ENCODE peak calls at places on chromosomes 1 and 21, in eight cellular contexts. B, N, U, C, E, T, H and S are unnamed samples.

GRCh38 chr1:212158912-212159796 is 123.6 kb downstream of the DTL start:
- DNase-seq in B (peak), N (no peak), U (no peak), C (no peak), E (no peak), T (no peak), H (peak), S (no peak)

GRCh38 chr1:66048011-66048410 is 255.3 kb downstream of the PDE4B start:
- DNase-seq in B (no peak), N (no peak), U (peak), C (no peak), E (peak), T (no peak), H (no peak), S (no peak)

GRCh38 chr1:11999236-11999635 is 19.0 kb downstream of the MFN2 start:
- DNase-seq in B (no peak), N (no peak), U (no peak), C (no peak), E (no peak), T (no peak), H (no peak), S (no peak)

GRCh38 chr1:115158181-115158580 is 68.9 kb upstream of the TSPAN2 start:
- DNase-seq in B (no peak), N (no peak), U (peak), C (no peak), E (no peak), T (no peak), H (no peak), S (no peak)

GRCh38 chr1:63559357-63559756 is 33.9 kb upstream of the PGM1 start:
- DNase-seq in B (no peak), N (no peak), U (no peak), C (no peak), E (no peak), T (no peak), H (no peak), S (no peak)

GRCh38 chr1:234437423-234438171 is 41.4 kb downstream of the TARBP1 start:
- DNase-seq in B (no peak), N (no peak), U (peak), C (no peak), E (no peak), T (no peak), H (no peak), S (peak)

GRCh38 chr1:165226326-165226725 is 130.2 kb downstream of the LMX1A start:
- DNase-seq in B (no peak), N (no peak), U (no peak), C (no peak), E (no peak), T (no peak), H (no peak), S (no peak)

GRCh38 chr1:182629674-182630073 is 25.5 kb upstream of the RGS16 start:
- DNase-seq in B (peak), N (no peak), U (no peak), C (no peak), E (no peak), T (no peak), H (no peak), S (no peak)

GRCh38 chr21:39567180-39567972 is 45.4 kb upstream of the B3GALT5 start:
- DNase-seq in B (no peak), N (no peak), U (no peak), C (no peak), E (no peak), T (no peak), H (no peak), S (no peak)

GRCh38 chr1:32192220-32192948 is 8.0 kb upstream of the CCDC28B start:
- DNase-seq in B (no peak), N (no peak), U (no peak), C (no peak), E (no peak), T (no peak), H (no peak), S (no peak)

GRCh38 chr1:40384887-40385286 is 11.4 kb downstream of the SMAP2 start:
- DNase-seq in B (no peak), N (no peak), U (no peak), C (no peak), E (no peak), T (no peak), H (no peak), S (no peak)

GRCh38 chr1:181190362-181191035 is 102.0 kb downstream of the IER5 start:
- DNase-seq in B (no peak), N (no peak), U (no peak), C (no peak), E (no peak), T (no peak), H (no peak), S (no peak)
- TF ChIP-seq CTCF in B (no peak), N (no peak), U (no peak), C (no peak), E (no peak), T (no peak), H (no peak), S (no peak)

GRCh38 chr1:230145953-230146476 is 79.0 kb downstream of the GALNT2 start:
- DNase-seq in B (no peak), N (no peak), U (no peak), C (no peak), E (no peak), T (no peak), H (no peak), S (no peak)
- H3K4me3 ChIP-seq in B (no peak), N (no peak), U (no peak), C (no peak), E (no peak), T (no peak), H (no peak), S (no peak)

DNA sequence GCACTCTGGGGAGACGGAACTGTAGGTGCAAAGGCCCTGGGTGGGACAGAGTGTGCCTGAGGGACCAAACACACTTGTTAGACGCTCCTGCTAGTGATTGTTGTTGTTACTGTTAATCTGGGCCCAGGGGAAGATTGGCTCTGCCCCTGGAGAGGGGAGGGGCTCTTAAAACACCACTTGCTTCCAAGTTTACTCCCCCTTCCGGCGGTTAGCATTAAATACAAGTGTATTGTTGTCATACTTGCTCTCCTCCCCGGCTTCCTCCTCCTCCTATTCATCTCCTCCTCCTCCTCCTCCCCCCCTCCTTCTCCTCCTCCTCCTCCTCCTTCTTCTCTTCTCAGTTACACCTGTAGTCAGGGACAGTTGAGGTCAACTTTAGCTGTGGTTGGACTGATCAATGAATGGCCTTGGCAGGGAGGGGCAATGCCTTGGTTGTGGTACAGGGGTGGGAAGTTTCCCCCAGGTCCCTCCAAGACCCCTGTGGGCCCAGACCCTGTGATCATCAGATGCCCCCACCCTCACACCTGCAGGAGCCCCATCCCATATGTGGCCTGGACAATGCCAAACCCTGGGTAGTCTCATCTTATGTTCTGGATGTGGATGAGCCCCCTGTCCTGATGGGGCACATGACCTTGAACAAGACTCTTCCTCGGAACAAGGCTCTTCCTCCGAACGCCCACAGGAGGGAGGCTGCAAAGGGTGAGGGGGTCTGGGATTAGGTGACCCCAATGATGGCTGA is 217.3 kb downstream of the PTPRU start:
- DNase-seq in B (no peak), N (no peak), U (peak), C (no peak), E (peak), T (peak), H (no peak), S (peak)
- TF ChIP-seq CTCF in B (no peak), N (peak), U (peak), C (no peak), E (no peak), T (peak), H (no peak), S (peak)

GRCh38 chr1:84145051-84145450 is 980 bp downstream of the PRKACB start:
- DNase-seq in B (peak), N (no peak), U (no peak), C (no peak), E (no peak), T (no peak), H (no peak), S (no peak)

GRCh38 chr1:84146375-84147032 is 2.4 kb downstream of the PRKACB start:
- DNase-seq in B (no peak), N (no peak), U (peak), C (no peak), E (peak), T (no peak), H (no peak), S (no peak)

GRCh38 chr1:84143796-84144565 is at the start of gene PRKACB:
- DNase-seq in B (no peak), N (no peak), U (peak), C (no peak), E (no peak), T (peak), H (no peak), S (no peak)

GRCh38 chr1:84152649-84153056 is 8.6 kb downstream of the PRKACB start:
- DNase-seq in B (no peak), N (no peak), U (no peak), C (no peak), E (no peak), T (no peak), H (no peak), S (no peak)

GRCh38 chr1:84148758-84149157 is 4.7 kb downstream of the PRKACB start:
- DNase-seq in B (no peak), N (no peak), U (no peak), C (no peak), E (no peak), T (no peak), H (no peak), S (no peak)
- H3K4me3 ChIP-seq in B (no peak), N (no peak), U (no peak), C (no peak), E (no peak), T (no peak), H (no peak), S (no peak)

GRCh38 chr21:46326110-46326703 is 2.3 kb downstream of the PCNT start:
- DNase-seq in B (no peak), N (no peak), U (no peak), C (no peak), E (no peak), T (no peak), H (no peak), S (no peak)

GRCh38 chr21:46323227-46323709 is 402 bp downstream of the C21orf58 start:
- DNase-seq in B (no peak), N (no peak), U (no peak), C (no peak), E (no peak), T (no peak), H (no peak), S (no peak)

GRCh38 chr21:46324390-46325072 is 575 bp downstream of the PCNT start:
- DNase-seq in B (peak), N (no peak), U (peak), C (peak), E (peak), T (peak), H (peak), S (peak)

GRCh38 chr21:46323710-46324389 is at the start of the genes C21orf58 and PCNT:
- DNase-seq in B (peak), N (peak), U (peak), C (peak), E (peak), T (peak), H (peak), S (peak)

DNA sequence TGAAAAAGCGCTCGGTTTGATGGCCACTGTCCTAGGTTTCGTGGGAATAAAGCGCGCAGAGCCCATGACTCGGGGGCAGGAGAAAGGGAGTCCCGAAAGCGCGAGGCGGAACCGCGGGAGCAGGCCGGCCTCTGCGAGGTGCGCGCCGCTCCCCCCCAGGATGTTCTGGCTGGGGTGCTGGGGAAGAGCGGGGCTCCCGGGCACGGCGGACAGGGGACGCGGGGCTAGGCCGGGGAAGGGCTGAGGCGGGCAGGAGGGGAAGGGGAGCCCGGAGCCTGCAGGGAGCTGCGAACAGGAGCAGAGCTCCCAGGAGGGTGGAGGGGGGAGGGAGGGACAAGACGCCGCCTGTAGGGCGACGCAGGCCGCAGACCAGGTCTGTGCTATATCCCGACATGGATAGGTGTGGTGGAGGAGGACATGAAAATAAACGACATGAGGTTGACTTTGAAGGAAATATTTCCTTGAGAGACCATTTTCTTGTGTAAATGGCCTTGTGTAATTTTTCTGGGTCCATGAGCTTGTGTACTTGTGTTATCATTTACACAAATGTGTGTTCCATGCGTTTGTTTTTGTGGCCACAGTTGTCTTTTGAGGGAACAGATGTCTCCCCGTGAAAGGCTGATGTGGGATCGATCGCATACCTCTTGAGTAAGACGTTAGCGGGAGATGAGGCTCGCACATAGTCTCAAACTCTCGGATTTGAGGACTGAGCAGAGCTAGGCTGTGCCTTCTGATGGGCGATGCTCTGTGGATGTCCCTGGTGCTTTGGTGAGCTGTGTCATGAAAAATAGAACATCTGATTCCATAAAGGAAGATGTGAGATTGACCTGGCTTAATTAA is 1.3 kb downstream of the PCNT start:
- DNase-seq in B (no peak), N (no peak), U (peak), C (peak), E (no peak), T (peak), H (peak), S (no peak)
- TF ChIP-seq CTCF in B (no peak), N (peak), U (peak), C (no peak), E (peak), T (peak), H (peak), S (peak)

DNA sequence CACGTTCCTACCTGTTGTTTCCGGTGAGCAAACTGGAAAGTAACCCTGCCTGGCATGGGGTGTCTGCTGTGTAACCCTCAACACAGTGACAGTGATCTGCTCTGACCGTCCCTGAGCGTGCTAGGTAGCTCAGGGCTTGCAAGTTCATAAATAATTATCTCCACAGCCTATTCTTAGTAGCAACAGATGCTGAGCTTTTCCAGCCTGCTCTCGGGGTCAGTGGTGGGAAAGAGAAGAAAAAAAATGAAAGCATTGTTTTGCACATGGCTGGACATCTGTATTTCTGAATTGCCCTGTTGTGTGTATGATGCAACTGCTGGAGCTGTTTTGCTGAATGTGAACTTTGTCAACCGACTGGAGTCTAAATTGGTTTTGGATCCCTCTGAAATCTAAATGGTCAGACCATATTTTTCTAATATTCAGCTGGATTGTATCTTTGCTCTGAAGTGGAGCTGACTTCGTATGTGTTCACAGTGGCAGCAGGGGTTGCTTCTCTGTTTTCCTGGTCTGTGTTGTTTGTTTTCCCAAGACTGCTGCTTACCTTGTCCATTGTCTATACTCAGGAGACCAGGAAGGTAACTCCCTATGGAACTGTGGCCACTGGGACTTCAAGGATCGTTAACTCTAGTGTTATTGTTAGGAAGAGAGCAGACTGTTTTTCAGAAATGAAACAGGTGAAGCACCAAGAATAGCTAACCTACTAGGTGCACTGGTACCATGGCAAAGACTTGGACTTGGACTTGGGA is 27.0 kb downstream of the TGFB2 start:
- DNase-seq in B (no peak), N (no peak), U (peak), C (no peak), E (no peak), T (no peak), H (no peak), S (peak)
- H3K4me3 ChIP-seq in B (no peak), N (no peak), U (no peak), C (no peak), E (no peak), T (no peak), H (no peak), S (no peak)

DNA sequence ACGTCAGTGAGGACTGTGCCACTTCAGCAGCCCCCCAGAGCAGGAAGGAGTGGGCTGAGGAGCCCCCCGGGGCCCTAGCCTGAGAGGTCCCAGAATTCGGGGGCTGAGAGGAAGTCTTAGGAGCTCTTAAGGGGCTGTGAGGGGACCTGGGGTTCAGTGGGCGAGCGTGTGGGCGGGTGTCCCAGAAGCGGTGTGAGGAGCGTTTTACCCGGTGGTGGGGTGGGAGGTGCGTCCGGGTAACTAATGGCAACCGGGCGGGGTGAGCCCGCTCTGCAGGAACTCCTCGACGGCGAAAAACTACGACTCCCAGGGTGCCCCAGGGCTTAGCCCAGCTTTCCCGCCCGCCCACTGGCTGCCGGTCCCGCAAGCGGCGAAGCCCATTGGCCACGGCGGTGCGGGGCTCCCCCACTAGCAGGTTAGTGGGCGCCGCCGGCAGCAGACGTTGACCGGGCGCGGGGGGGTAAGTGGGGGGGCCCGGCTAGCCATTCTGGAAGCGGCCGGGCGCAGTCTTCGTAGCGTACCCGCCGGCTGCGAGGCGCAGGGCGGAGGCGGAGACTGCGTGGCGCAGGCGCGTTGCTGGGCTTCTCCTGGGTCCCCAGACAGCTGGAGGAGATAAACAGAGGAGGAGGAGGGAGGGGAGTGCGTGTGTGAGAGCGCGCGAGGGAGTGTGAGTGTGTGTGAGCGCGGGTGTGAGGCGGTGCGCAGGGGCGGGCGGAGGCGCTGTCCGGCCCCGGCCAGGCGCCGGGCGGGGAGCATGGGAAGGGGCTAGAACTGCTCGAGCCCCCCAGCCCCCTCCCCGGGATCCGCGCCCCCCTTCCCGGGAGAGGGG is at the start of gene WDTC1:
- DNase-seq in B (peak), N (peak), U (peak), C (peak), E (peak), T (peak), H (peak), S (peak)
- TF ChIP-seq CTCF in B (no peak), N (no peak), U (no peak), C (no peak), E (no peak), T (no peak), H (no peak), S (no peak)